ENCODE peak calls at places on chromosomes 13 and 19, in eight cellular contexts. C is iPS-NIHi11, Z is neural crest cell, D is cardiac fibroblast, O is RWPE1, Q is mesenchymal stem cell, I is fibroblast of pulmonary artery, K is T-helper 2 cell. T is an unnamed sample.

GRCh38 chr19:8396563-8397203 is 6.5 kb downstream of the RAB11B start:
- DNase-seq in C (peak), Q (peak), O (peak), Z (peak), D (peak), I (peak), K (peak), T (no peak)

GRCh38 chr19:49342291-49342721 is 7.1 kb downstream of the CD37 start:
- DNase-seq in I (no peak), K (no peak), C (no peak), D (no peak), Q (no peak), Z (no peak), O (no peak), T (no peak)

GRCh38 chr13:43846496-43846895 is 33.0 kb downstream of the CCDC122 start:
- DNase-seq in Z (no peak), Q (peak), D (peak), I (peak), K (no peak), O (no peak), C (no peak), T (no peak)

GRCh38 chr13:114124921-114125320 is 7.5 kb downstream of the RASA3 start:
- DNase-seq in O (no peak), Z (no peak), I (peak), C (no peak), D (peak), Q (peak), K (peak), T (no peak)

GRCh38 chr19:39157275-39157996 is 31.9 kb downstream of the PAK4 start:
- DNase-seq in C (no peak), D (no peak), K (no peak), Z (no peak), I (no peak), O (no peak), Q (peak), T (no peak)

GRCh38 chr13:98299954-98300350 is 122.9 kb upstream of the RNF113B start:
- DNase-seq in Q (no peak), I (no peak), O (no peak), D (peak), C (no peak), Z (no peak), K (no peak), T (no peak)

GRCh38 chr13:98889419-98890079 is 88.3 kb downstream of the DOCK9 start:
- DNase-seq in Q (no peak), K (no peak), O (peak), Z (no peak), C (no peak), D (no peak), I (no peak), T (no peak)

GRCh38 chr13:93875527-93875926 is 604.0 kb downstream of the DCT start:
- DNase-seq in D (peak), Q (no peak), Z (no peak), I (peak), O (no peak), K (no peak), C (no peak), T (no peak)

GRCh38 chr13:92224052-92224821 is 825.8 kb downstream of the GPC5 start:
- DNase-seq in I (peak), O (no peak), Q (peak), D (peak), Z (no peak), C (no peak), K (no peak), T (no peak)

GRCh38 chr19:18009412-18010066 is 1.6 kb downstream of the ARRDC2 start:
- DNase-seq in Q (peak), K (no peak), C (no peak), I (no peak), O (no peak), Z (no peak), D (no peak), T (no peak)

GRCh38 chr19:29586401-29586800 is 19.7 kb upstream of the POP4 start:
- DNase-seq in Z (no peak), C (no peak), O (no peak), D (no peak), I (no peak), K (no peak), Q (no peak), T (no peak)

GRCh38 chr19:44142014-44142523 is 715 bp downstream of the ZNF234 start:
- DNase-seq in O (no peak), K (peak), Q (peak), Z (no peak), C (no peak), D (peak), I (peak), T (no peak)

GRCh38 chr19:3253270-3253669 is 28.8 kb downstream of the CELF5 start:
- DNase-seq in K (no peak), Q (no peak), I (no peak), C (no peak), O (no peak), Z (no peak), D (no peak), T (no peak)

GRCh38 chr19:47754206-47755064 is 9.1 kb downstream of the NOP53 start:
- DNase-seq in D (no peak), K (no peak), Q (no peak), I (no peak), C (no peak), O (no peak), Z (no peak), T (no peak)

GRCh38 chr19:13163609-13164364 is 13.6 kb downstream of the IER2 start:
- DNase-seq in O (peak), C (peak), Z (peak), I (peak), D (peak), Q (peak), K (peak), T (no peak)

GRCh38 chr19:49442354-49442753 is 1.0 kb upstream of the SLC17A7 start:
- DNase-seq in Q (no peak), K (no peak), I (no peak), O (no peak), Z (no peak), D (no peak), C (no peak), T (no peak)

GRCh38 chr19:383040-383439 is 25.9 kb downstream of the C2CD4C start:
- DNase-seq in D (no peak), Z (no peak), O (no peak), K (no peak), I (no peak), Q (no peak), C (no peak), T (no peak)

GRCh38 chr13:74287672-74288169 is 153.5 kb upstream of the KLF12 start:
- DNase-seq in Z (peak), K (peak), I (peak), C (peak), D (peak), O (peak), Q (peak), T (no peak)

GRCh38 chr13:80132741-80133601 is 208.0 kb downstream of the SPRY2 start:
- DNase-seq in I (peak), D (peak), O (no peak), Q (peak), Z (peak), K (no peak), C (peak), T (no peak)

GRCh38 chr19:56086671-56087430 is 34.2 kb downstream of the ZNF787 start:
- DNase-seq in Q (no peak), K (no peak), I (no peak), C (no peak), D (no peak), O (no peak), Z (no peak), T (no peak)

GRCh38 chr13:113399755-113400149 is 35.8 kb upstream of the GRTP1 start:
- DNase-seq in I (no peak), Z (no peak), D (no peak), O (no peak), K (no peak), Q (no peak), C (no peak), T (no peak)

GRCh38 chr19:55647732-55648656 is at the start of gene CCDC106:
- DNase-seq in O (peak), K (peak), I (peak), Z (peak), C (peak), D (peak), Q (peak), T (no peak)

GRCh38 chr13:67803118-67803517 is 573.0 kb upstream of the PCDH9 start:
- DNase-seq in D (no peak), Q (no peak), O (no peak), Z (no peak), K (no peak), I (no peak), C (no peak), T (no peak)

GRCh38 chr19:55188620-55189019 is 8.5 kb upstream of the SYT5 start:
- DNase-seq in C (no peak), K (no peak), I (peak), O (no peak), Z (no peak), D (peak), Q (no peak), T (no peak)

GRCh38 chr19:54042989-54043388 is 20.7 kb downstream of the VSTM1 start:
- DNase-seq in D (no peak), I (no peak), Z (no peak), O (no peak), K (no peak), C (no peak), Q (no peak), T (no peak)

GRCh38 chr19:38204096-38204495 is 19.9 kb downstream of the DPF1 start:
- DNase-seq in Q (no peak), C (no peak), K (no peak), Z (no peak), D (no peak), O (no peak), I (no peak), T (no peak)

GRCh38 chr19:17830567-17831418 is 9.5 kb upstream of the INSL3 start:
- DNase-seq in O (peak), K (peak), Q (peak), I (peak), Z (peak), C (peak), D (peak), T (peak)

GRCh38 chr13:111484129-111484925 is 163.9 kb downstream of the TEX29 start:
- DNase-seq in Z (no peak), I (no peak), K (no peak), C (no peak), Q (no peak), D (no peak), O (no peak), T (no peak)

GRCh38 chr13:40445557-40445990 is 220.9 kb downstream of the FOXO1 start:
- DNase-seq in O (peak), Q (no peak), I (peak), C (peak), Z (no peak), K (no peak), D (peak), T (no peak)

GRCh38 chr13:53778937-53779336 is 750.3 kb downstream of the OLFM4 start:
- DNase-seq in C (no peak), K (no peak), Z (no peak), O (no peak), Q (no peak), D (no peak), I (no peak), T (no peak)

GRCh38 chr19:2701361-2702169 is 929 bp downstream of the GNG7 start:
- DNase-seq in Z (no peak), C (no peak), K (no peak), D (no peak), Q (no peak), O (no peak), I (no peak), T (no peak)

GRCh38 chr19:15195987-15196682 is 4.7 kb downstream of the NOTCH3 start:
- DNase-seq in C (peak), D (no peak), Q (no peak), K (no peak), I (no peak), Z (no peak), O (peak), T (peak)

GRCh38 chr13:41111454-41111853 is 21.1 kb downstream of the KBTBD6 start:
- DNase-seq in C (no peak), I (peak), O (no peak), Q (peak), Z (no peak), K (no peak), D (peak), T (no peak)

GRCh38 chr13:93736111-93736510 is 509.5 kb downstream of the GPC6 start:
- DNase-seq in K (no peak), Q (no peak), C (no peak), O (no peak), I (peak), D (peak), Z (no peak), T (no peak)

GRCh38 chr19:13146763-13147563 is 3.2 kb downstream of the STX10 start:
- DNase-seq in D (peak), K (no peak), Q (no peak), C (no peak), Z (no peak), O (no peak), I (peak), T (no peak)

GRCh38 chr19:7699422-7700127 is 2.4 kb downstream of the FCER2 start:
- DNase-seq in Q (no peak), D (no peak), O (peak), Z (no peak), C (no peak), K (peak), I (no peak), T (no peak)

GRCh38 chr13:77184455-77184854 is 142.4 kb downstream of the MYCBP2 start:
- DNase-seq in D (no peak), Q (no peak), K (peak), I (peak), O (no peak), Z (no peak), C (no peak), T (no peak)

GRCh38 chr13:64263285-64263684 is 2847.6 kb upstream of the PCDH20 start:
- DNase-seq in K (no peak), I (no peak), D (no peak), C (no peak), Z (no peak), O (no peak), Q (no peak), T (no peak)

T was measured in iPS DF 19.7.